ENCODE peak calls at places on chromosomes 4 and X, in six cellular contexts. F, U, C, D, I and W are unnamed samples.

GRCh38 chr4:37985730-37986275 is 25.6 kb downstream of the PTTG2 start:
- DNase-seq in U (no peak), F (no peak), C (no peak), D (no peak), I (no peak), W (no peak)

GRCh38 chr4:52566136-52567031 is 92.7 kb downstream of the USP46 start:
- DNase-seq in U (no peak), C (no peak), F (no peak), I (no peak), D (no peak), W (no peak)

GRCh38 chrX:53711446-53711845 is 24.9 kb upstream of the HUWE1 start:
- DNase-seq in C (no peak), I (no peak), U (no peak), F (no peak), D (no peak), W (no peak)

GRCh38 chr4:89684536-89684935 is 152.4 kb downstream of the SNCA start:
- DNase-seq in I (no peak), U (no peak), C (no peak), D (no peak), F (no peak), W (no peak)

GRCh38 chrX:64908121-64908520 is 68.1 kb downstream of the ZC4H2 start:
- DNase-seq in D (no peak), C (no peak), I (no peak), U (no peak), F (no peak), W (no peak)

GRCh38 chr4:101020956-101021355 is 326.4 kb downstream of the PPP3CA start:
- DNase-seq in U (no peak), D (no peak), F (no peak), I (no peak), C (peak; percentile 76), W (no peak)

GRCh38 chr4:5118091-5118786 is 67.0 kb downstream of the STK32B start:
- DNase-seq in F (no peak), U (no peak), D (no peak), C (peak; percentile 36), I (no peak), W (no peak)

GRCh38 chr4:60463846-60464502 is 736.2 kb upstream of the ADGRL3 start:
- DNase-seq in D (no peak), F (no peak), U (no peak), I (no peak), C (peak; percentile 39), W (no peak)

GRCh38 chr4:85488416-85488815 is 13.5 kb downstream of the ARHGAP24 start:
- DNase-seq in F (no peak), D (no peak), I (no peak), C (no peak), U (no peak), W (no peak)

GRCh38 chr4:129246850-129247542 is 151.0 kb downstream of the C4orf33 start:
- DNase-seq in F (no peak), D (no peak), U (no peak), I (no peak), C (no peak), W (no peak)

GRCh38 chr4:155569960-155570515 is 96.6 kb upstream of the GUCY1A1 start:
- DNase-seq in U (no peak), I (no peak), C (peak; percentile 90), D (no peak), F (no peak), W (peak; percentile 80)

GRCh38 chr4:74127745-74128144 is 28.8 kb upstream of the CXCL2 start:
- DNase-seq in F (no peak), U (no peak), C (no peak), D (no peak), I (no peak), W (no peak)

GRCh38 chr4:82748781-82749504 is 49.7 kb downstream of the SCD5 start:
- DNase-seq in C (peak; percentile 39), I (no peak), F (no peak), D (no peak), U (no peak), W (no peak)

GRCh38 chrX:40343319-40343718 is 237.5 kb upstream of the ATP6AP2 start:
- DNase-seq in F (no peak), C (no peak), D (no peak), U (no peak), I (no peak), W (no peak)